ENCODE peak calls at places on chromosomes 1 and 21, in four cellular contexts. Z is upper lobe of left lung; C is activated naive CD8-positive, alpha-beta T cell treated with anti-CD3 and anti-CD28 coated beads, Interleukin-2, amount 50 U/mL, for 24 hours; A is heart right ventricle. W is an unnamed sample.

GRCh38 chr1:202202500-202203168 is 9.0 kb downstream of the LGR6 start:
- ATAC-seq in Z (no peak), C (no peak), A (peak), W (no peak)

GRCh38 chr1:32014937-32015363 is 1.3 kb downstream of the KHDRBS1 start:
- ATAC-seq in Z (no peak), C (no peak), A (no peak), W (no peak)

GRCh38 chr1:172359531-172359991 is 60.9 kb upstream of the C1orf105 start:
- ATAC-seq in Z (no peak), C (no peak), A (no peak), W (no peak)

GRCh38 chr1:63642901-63643300 is 49.7 kb downstream of the PGM1 start:
- ATAC-seq in Z (no peak), C (no peak), A (no peak), W (no peak)

GRCh38 chr1:162398999-162399580 is 12.8 kb downstream of the SH2D1B start:
- ATAC-seq in Z (no peak), C (no peak), A (no peak), W (no peak)

GRCh38 chr1:46969014-46969619 is 27.8 kb upstream of the CYP4A11 start:
- ATAC-seq in Z (no peak), C (no peak), A (no peak), W (no peak)

GRCh38 chr1:165463978-165464377 is 19.1 kb upstream of the RXRG start:
- ATAC-seq in Z (no peak), C (no peak), A (no peak), W (no peak)

GRCh38 chr1:59521456-59521855 is 224.6 kb downstream of the FGGY start:
- ATAC-seq in Z (peak), C (no peak), A (peak), W (no peak)

GRCh38 chr1:232697191-232697590 is 67.3 kb upstream of the SIPA1L2 start:
- ATAC-seq in Z (peak), C (no peak), A (no peak), W (no peak)

GRCh38 chr1:115314765-115315164 is 23.3 kb downstream of the NGF start:
- ATAC-seq in Z (peak), C (no peak), A (peak), W (no peak)

GRCh38 chr21:32597205-32597604 is 11.9 kb upstream of the TCP10L start:
- ATAC-seq in Z (no peak), C (no peak), A (no peak), W (peak)

GRCh38 chr1:220983877-220984635 is 104.8 kb downstream of the HLX start:
- ATAC-seq in Z (no peak), C (no peak), A (no peak), W (no peak)

GRCh38 chr1:240492832-240493440 is 119.0 kb downstream of the GREM2 start:
- ATAC-seq in Z (peak), C (no peak), A (no peak), W (peak)

GRCh38 chr1:23098463-23099170 is 70.0 kb downstream of the LUZP1 start:
- ATAC-seq in Z (peak), C (peak), A (peak), W (no peak)

GRCh38 chr1:213977909-213978308 is 9.9 kb upstream of the PROX1 start:
- ATAC-seq in Z (no peak), C (no peak), A (no peak), W (no peak)

GRCh38 chr1:109883248-109883955 is 27.2 kb upstream of the CSF1 start:
- ATAC-seq in Z (peak), C (no peak), A (peak), W (no peak)

GRCh38 chr21:28393279-28393678 is 599.4 kb downstream of the LTN1 start:
- ATAC-seq in Z (peak), C (no peak), A (no peak), W (no peak)

GRCh38 chr1:50268049-50268448 is 155.2 kb downstream of the DMRTA2 start:
- ATAC-seq in Z (no peak), C (no peak), A (no peak), W (no peak)

GRCh38 chr1:116265931-116266863 is 106.8 kb upstream of the ATP1A1 start:
- ATAC-seq in Z (no peak), C (no peak), A (no peak), W (no peak)

GRCh38 chr1:209659909-209660308 is 7.7 kb upstream of the LAMB3 start:
- ATAC-seq in Z (peak), C (peak), A (peak), W (peak)

GRCh38 chr21:28781602-28782274 is 210.9 kb downstream of the LTN1 start:
- ATAC-seq in Z (no peak), C (no peak), A (no peak), W (peak)

GRCh38 chr1:206112600-206113301 is 4.4 kb downstream of the AVPR1B start:
- ATAC-seq in Z (no peak), C (no peak), A (no peak), W (no peak)

GRCh38 chr1:110421159-110421777 is 13.8 kb upstream of the LAMTOR5 start:
- ATAC-seq in Z (peak), C (peak), A (no peak), W (peak)

GRCh38 chr1:160664573-160665051 is 17.8 kb upstream of the SLAMF1 start:
- ATAC-seq in Z (no peak), C (peak), A (peak), W (peak)

GRCh38 chr1:102897537-102897936 is 210.8 kb downstream of the COL11A1 start:
- ATAC-seq in Z (peak), C (no peak), A (no peak), W (no peak)

GRCh38 chr1:101148987-101149386 is 87.8 kb upstream of the S1PR1 start:
- ATAC-seq in Z (no peak), C (no peak), A (peak), W (no peak)

GRCh38 chr1:10975567-10976326 is 36.7 kb upstream of the TARDBP start:
- ATAC-seq in Z (no peak), C (no peak), A (no peak), W (no peak)

GRCh38 chr1:22089134-22089571 is 36.6 kb downstream of the CDC42 start:
- ATAC-seq in Z (no peak), C (peak), A (no peak), W (peak)

GRCh38 chr1:52337439-52337838 is 28.6 kb downstream of the CC2D1B start:
- ATAC-seq in Z (no peak), C (no peak), A (no peak), W (no peak)

GRCh38 chr1:59199734-59200376 is 97.0 kb upstream of the FGGY start:
- ATAC-seq in Z (no peak), C (no peak), A (no peak), W (no peak)

GRCh38 chr1:111720274-111720976 is 18.8 kb downstream of the INKA2 start:
- ATAC-seq in Z (peak), C (no peak), A (peak), W (peak)

GRCh38 chr1:27348861-27349783 is 7.3 kb downstream of the SYTL1 start:
- ATAC-seq in Z (peak), C (peak), A (peak), W (peak)

GRCh38 chr21:20010691-20011200 is 987.5 kb upstream of the NCAM2 start:
- ATAC-seq in Z (no peak), C (no peak), A (peak), W (no peak)

GRCh38 chr1:116123837-116124533 is 12.8 kb downstream of the MAB21L3 start:
- ATAC-seq in Z (no peak), C (no peak), A (no peak), W (no peak)

GRCh38 chr1:155320661-155321576 is at the start of gene RUSC1:
- ATAC-seq in Z (peak), C (peak), A (peak), W (peak)

W was measured in activated T-helper 17 cell treated with anti-CD3 and anti-CD28 coated beads, Interleukin-2, amount 50 U/mL, for 72 hours.